ENCODE peak calls at places on chromosomes 7 and 10, in nine cellular contexts. S is NCI-H774; V is EL; A is activated CD8-positive, alpha-beta memory T cell treated with anti-CD3 and anti-CD28 coated beads for 48 hours; E is hepatic stellate cell; B is DMS153; I is myocyte; M is RWPE1; G is HTR-8/SVneo. R is an unnamed sample.
A peak's percentile ranks its signal among the peaks of the same experiment; 100 is the strongest.

GRCh38 chr10:74753295-74754211 is 72.8 kb upstream of the KAT6B start:
- DNase-seq in I (no peak), M (no peak), A (no peak), B (no peak), E (no peak), V (peak; percentile 70), S (no peak), G (peak; percentile 36), R (no peak)

GRCh38 chr7:41170466-41170865 is 532.4 kb downstream of the INHBA start:
- DNase-seq in B (no peak), S (no peak), I (peak; percentile 36), V (no peak), M (no peak), A (no peak), E (no peak), G (no peak), R (no peak)

GRCh38 chr7:3321206-3321605 is 20.2 kb downstream of the SDK1 start:
- DNase-seq in I (no peak), B (no peak), E (no peak), G (no peak), A (no peak), S (no peak), V (no peak), M (no peak), R (no peak)

GRCh38 chr10:93560541-93560940 is 5.9 kb upstream of the FFAR4 start:
- DNase-seq in V (no peak), B (no peak), A (no peak), G (no peak), M (no peak), I (no peak), S (no peak), E (no peak), R (no peak)

GRCh38 chr7:157016024-157016351 is 5.5 kb upstream of the MNX1 start:
- DNase-seq in I (no peak), V (no peak), M (no peak), A (no peak), E (no peak), S (no peak), B (no peak), G (no peak), R (no peak)

GRCh38 chr7:67361150-67361549 is 364.5 kb downstream of the TYW1 start:
- DNase-seq in B (no peak), I (no peak), G (no peak), V (no peak), E (no peak), M (no peak), A (no peak), S (no peak), R (no peak)

GRCh38 chr10:91742189-91742588 is 56.0 kb upstream of the TNKS2 start:
- DNase-seq in S (no peak), A (no peak), V (no peak), B (no peak), I (peak; percentile 0), G (no peak), M (no peak), E (no peak), R (no peak)

GRCh38 chr7:143265017-143265693 is 1.9 kb downstream of the GSTK1 start:
- DNase-seq in E (no peak), M (no peak), G (no peak), V (no peak), S (no peak), B (no peak), I (no peak), A (no peak), R (no peak)

GRCh38 chr10:35217458-35217857 is 90.8 kb downstream of the CREM start:
- DNase-seq in G (no peak), S (no peak), A (no peak), E (no peak), M (no peak), I (peak; percentile 91), V (no peak), B (no peak), R (no peak)

GRCh38 chr10:79274279-79275104 is 72.8 kb upstream of the PPIF start:
- DNase-seq in E (peak; percentile 81), S (no peak), M (no peak), B (no peak), I (peak; percentile 33), V (no peak), G (no peak), A (no peak), R (no peak)

GRCh38 chr10:119687192-119688032 is 36.2 kb downstream of the BAG3 start:
- DNase-seq in E (no peak), G (no peak), A (no peak), V (no peak), B (peak; percentile 4), I (no peak), M (no peak), S (no peak), R (no peak)

GRCh38 chr10:53256623-53257022 is 484.0 kb upstream of the MBL2 start:
- DNase-seq in M (peak; percentile 46), E (no peak), G (no peak), I (no peak), V (no peak), S (no peak), B (no peak), A (no peak), R (no peak)